ENCODE peak calls at places on chromosomes 6 and 20, in six cellular contexts. L is substantia nigra, K is endodermal cell, C is IMR-90, Q is SK-N-SH, X is sigmoid colon. R is an unnamed sample.
A peak's percentile ranks its signal among the peaks of the same experiment; 100 is the strongest.

GRCh38 chr6:160333841-160334240 is 14.3 kb upstream of the SLC22A3 start:
- DNase-seq in L (no peak), K (no peak), C (no peak), Q (no peak), X (no peak), R (no peak)

GRCh38 chr6:160082627-160083026 is 39.0 kb upstream of the SLC22A1 start:
- DNase-seq in L (no peak), K (no peak), C (no peak), Q (no peak), X (no peak), R (no peak)

GRCh38 chr6:43391448-43392031 is 22.1 kb upstream of the ZNF318 start:
- DNase-seq in L (no peak), K (no peak), C (no peak), Q (peak; percentile 25), X (no peak), R (no peak)

GRCh38 chr6:112931835-112932234 is 584.7 kb downstream of the RFPL4B start:
- DNase-seq in L (no peak), K (no peak), C (peak; percentile 21), Q (no peak), X (no peak), R (no peak)

GRCh38 chr20:31913431-31914157 is 38.3 kb downstream of the PDRG1 start:
- DNase-seq in L (no peak), K (peak; percentile 48), C (no peak), Q (no peak), X (peak; percentile 36), R (no peak)

GRCh38 chr6:119350202-119351004 is 842 bp upstream of the MAN1A1 start:
- DNase-seq in L (no peak), K (no peak), C (peak; percentile 67), Q (peak; percentile 15), X (no peak), R (peak; percentile 21)

GRCh38 chr6:87968435-87969278 is 79.0 kb upstream of the SPACA1 start:
- DNase-seq in L (no peak), K (peak; percentile 73), C (no peak), Q (peak; percentile 30), X (no peak), R (peak; percentile 12)

GRCh38 chr20:6058684-6059295 is 4.9 kb upstream of the LRRN4 start:
- DNase-seq in L (no peak), K (peak; percentile 44), C (no peak), Q (no peak), X (no peak), R (no peak)

GRCh38 chr6:18242062-18242851 is 22.1 kb downstream of the DEK start:
- DNase-seq in L (no peak), K (no peak), C (peak; percentile 94), Q (no peak), X (no peak), R (no peak)

GRCh38 chr6:139257291-139257690 is 34.5 kb downstream of the TXLNB start:
- DNase-seq in L (no peak), K (no peak), C (no peak), Q (no peak), X (no peak), R (no peak)

GRCh38 chr6:139265512-139266190 is 26.1 kb downstream of the TXLNB start:
- DNase-seq in L (no peak), K (no peak), C (no peak), Q (no peak), X (no peak), R (no peak)

GRCh38 chr6:139257821-139258398 is 33.9 kb downstream of the TXLNB start:
- DNase-seq in L (no peak), K (peak; percentile 68), C (no peak), Q (no peak), X (no peak), R (no peak)

DNA sequence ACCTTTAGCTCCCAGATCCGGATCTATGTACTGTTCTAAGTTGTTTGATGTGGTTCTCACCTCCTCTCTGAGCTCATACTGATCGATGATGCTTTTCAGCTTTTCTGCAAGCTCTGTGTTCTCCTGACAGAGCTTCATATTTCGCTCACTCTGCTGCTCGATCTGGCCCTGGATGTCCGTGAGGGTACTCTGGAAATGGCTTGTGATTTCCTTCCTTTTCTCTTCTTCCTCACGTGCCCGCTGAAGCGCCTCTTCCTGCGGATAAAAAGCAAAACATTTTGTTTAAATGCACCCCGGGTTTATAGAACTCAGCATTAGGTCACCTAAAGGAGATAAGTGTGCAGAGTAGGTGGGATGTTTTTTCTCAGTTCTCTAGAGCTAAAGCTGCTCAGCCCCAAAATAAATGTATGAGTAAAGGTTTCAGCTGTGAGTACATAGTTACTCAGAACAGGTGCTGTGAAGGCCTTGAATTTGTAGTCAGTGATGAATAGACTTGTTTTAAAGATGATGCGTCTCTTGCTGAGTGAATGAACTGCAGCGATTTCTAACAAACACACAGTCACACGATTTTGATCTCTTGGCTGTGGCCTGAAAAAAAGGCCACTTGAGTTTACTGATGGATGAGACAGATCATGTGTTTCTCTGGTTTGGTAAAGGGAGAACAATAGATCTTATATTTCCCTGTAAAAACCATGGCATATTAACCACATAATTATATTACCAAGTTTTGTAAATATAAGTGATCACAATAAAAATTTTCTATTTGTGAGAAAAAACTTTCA is 29.1 kb downstream of the TXLNB start:
- DNase-seq in L (no peak), K (no peak), C (peak; percentile 50), Q (no peak), X (no peak), R (no peak)
- H3K27ac ChIP-seq in L (no peak overlapping the region), K (no peak overlapping the region), C (no peak overlapping the region), Q (no peak overlapping the region), X (no peak overlapping the region), R (no peak overlapping the region)

GRCh38 chr6:168318090-168318489 is 1.5 kb downstream of the DACT2 start:
- DNase-seq in L (no peak), K (peak; percentile 67), C (no peak), Q (no peak), X (no peak), R (no peak)

GRCh38 chr6:168314029-168314420 is 5.6 kb downstream of the DACT2 start:
- DNase-seq in L (no peak), K (peak; percentile 50), C (no peak), Q (no peak), X (no peak), R (no peak)

GRCh38 chr6:168313371-168314028 is 6.1 kb downstream of the DACT2 start:
- DNase-seq in L (no peak), K (peak; percentile 73), C (no peak), Q (peak; percentile 47), X (no peak), R (no peak)

GRCh38 chr6:168314948-168315347 is 4.6 kb downstream of the DACT2 start:
- DNase-seq in L (no peak), K (peak; percentile 54), C (no peak), Q (no peak), X (no peak), R (no peak)

DNA sequence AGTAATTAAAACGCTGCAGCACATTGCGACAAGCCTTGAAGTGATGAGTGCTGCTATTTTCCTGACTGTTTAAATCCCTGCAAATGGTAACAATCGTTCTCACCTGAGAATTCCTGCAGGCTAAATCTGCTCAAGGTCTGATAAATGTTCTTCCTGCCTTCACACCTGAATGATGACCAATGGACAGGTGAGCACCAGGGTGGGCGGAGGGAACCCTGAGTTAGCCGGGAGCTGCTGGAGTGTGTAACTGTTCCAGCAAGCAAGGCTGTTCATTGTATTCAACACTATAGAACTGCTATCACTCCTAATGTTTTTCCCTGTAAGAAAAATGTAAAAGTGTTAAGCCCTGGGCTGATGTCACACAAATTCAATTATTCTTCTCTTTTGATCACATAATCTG is 4.0 kb downstream of the DACT2 start:
- DNase-seq in L (no peak), K (peak; percentile 61), C (no peak), Q (no peak), X (no peak), R (no peak)
- H3K27ac ChIP-seq in L (no peak overlapping the region), K (no peak overlapping the region), C (no peak overlapping the region), Q (no peak overlapping the region), X (no peak overlapping the region), R (peak overlapping the region; percentile 40)

GRCh38 chr6:11534561-11534960 is 3.0 kb upstream of the TMEM170B start:
- DNase-seq in L (no peak), K (no peak), C (no peak), Q (no peak), X (no peak), R (no peak)

GRCh38 chr6:11537229-11538048 is at the start of gene TMEM170B:
- DNase-seq in L (peak; percentile 92), K (peak; percentile 95), C (peak; percentile 81), Q (peak; percentile 99), X (peak; percentile 97), R (peak; percentile 94)

GRCh38 chr6:11538049-11538798 is 675 bp downstream of the TMEM170B start:
- DNase-seq in L (peak; percentile 27), K (peak; percentile 76), C (no peak), Q (peak; percentile 70), X (peak; percentile 67), R (peak; percentile 52)

GRCh38 chr6:11536795-11537194 is 754 bp upstream of the TMEM170B start:
- DNase-seq in L (no peak), K (peak; percentile 81), C (no peak), Q (peak; percentile 10), X (no peak), R (peak; percentile 20)

GRCh38 chr6:11535801-11536230 is 1.7 kb upstream of the TMEM170B start:
- DNase-seq in L (no peak), K (peak; percentile 55), C (peak; percentile 46), Q (no peak), X (no peak), R (peak; percentile 59)
- H3K27ac ChIP-seq in L (no peak overlapping the region), K (no peak overlapping the region), C (no peak overlapping the region), Q (no peak overlapping the region), X (no peak overlapping the region), R (peak overlapping the region; percentile 80)

GRCh38 chr20:1392443-1392692 is 486 bp downstream of the FKBP1A start:
- DNase-seq in L (no peak), K (no peak), C (no peak), Q (no peak), X (no peak), R (peak; percentile 34)

GRCh38 chr20:1389703-1390385 is 3.0 kb downstream of the FKBP1A start:
- DNase-seq in L (no peak), K (no peak), C (no peak), Q (no peak), X (no peak), R (peak; percentile 48)

GRCh38 chr20:1391640-1392442 is 1.0 kb downstream of the FKBP1A start:
- DNase-seq in L (no peak), K (peak; percentile 73), C (peak; percentile 43), Q (peak; percentile 38), X (no peak), R (no peak)

GRCh38 chr20:1388706-1389483 is 4.0 kb downstream of the FKBP1A start:
- DNase-seq in L (no peak), K (no peak), C (no peak), Q (no peak), X (no peak), R (no peak)

DNA sequence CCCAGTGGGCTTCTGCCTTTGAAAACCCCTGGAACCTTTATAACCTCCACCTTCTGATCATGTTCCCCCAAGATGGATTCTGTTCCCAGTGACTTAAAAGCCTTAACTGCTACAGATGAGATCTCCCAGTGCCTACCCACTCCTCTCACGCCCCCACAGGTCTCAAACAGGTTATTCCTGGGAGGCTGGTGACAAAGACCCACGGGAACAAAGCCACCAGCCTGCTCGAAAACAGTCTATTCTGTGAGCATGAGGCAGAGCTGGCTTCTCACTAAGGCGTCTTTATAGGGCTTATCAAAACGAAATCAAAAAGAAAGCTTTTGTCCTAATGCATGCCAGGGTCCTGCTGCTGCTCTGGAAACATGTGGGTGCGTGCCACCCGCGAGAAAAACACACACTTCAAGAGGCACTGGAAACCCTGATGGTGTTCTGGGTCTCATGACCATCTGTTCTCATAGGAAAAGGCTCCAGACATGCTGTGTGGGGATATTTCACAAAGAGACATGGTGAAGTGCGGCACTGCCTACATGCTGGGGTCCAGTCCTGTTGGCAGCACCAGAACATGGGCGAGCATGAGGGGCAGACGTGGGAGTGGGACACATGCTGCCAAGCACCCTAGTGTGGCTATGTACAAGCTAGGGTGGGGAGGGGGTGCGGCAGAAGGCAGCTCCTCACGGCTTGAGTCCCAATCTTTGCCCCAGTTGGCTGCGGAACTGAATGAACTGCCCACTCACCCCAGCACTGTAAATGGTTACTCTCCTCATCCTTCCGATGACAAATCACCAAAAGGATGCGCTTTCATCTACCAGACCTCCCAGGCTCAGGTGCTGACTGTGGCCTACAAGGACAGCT is 2.1 kb downstream of the FKBP1A start:
- DNase-seq in L (no peak), K (no peak), C (no peak), Q (no peak), X (no peak), R (no peak)
- H3K27ac ChIP-seq in L (peak overlapping the region; percentile 26), K (no peak overlapping the region), C (no peak overlapping the region), Q (peak overlapping the region; percentile 75), X (peak overlapping the region; percentile 81), R (peak overlapping the region; percentile 82)